ENCODE peak calls at places on chromosomes 11 and 22, in five cellular contexts. X is endodermal cell, W is pancreas, U is GM23338, A is ovary. K is an unnamed sample.
A peak's percentile ranks its signal among the peaks of the same experiment; 100 is the strongest.

GRCh38 chr11:133964946-133965632 is 8.3 kb upstream of the IGSF9B start:
- DNase-seq in X (no peak), W (no peak), U (no peak), A (no peak), K (peak; percentile 57)

GRCh38 chr22:24181996-24182560 is 791 bp downstream of the SUSD2 start:
- DNase-seq in X (no peak), W (no peak), U (no peak), A (no peak), K (no peak)

GRCh38 chr11:65430406-65431217 is 8.0 kb downstream of the NEAT1 start:
- DNase-seq in X (no peak), W (no peak), U (no peak), A (peak; percentile 14), K (no peak)

GRCh38 chr11:44785856-44786606 is 59.3 kb downstream of the TSPAN18 start:
- DNase-seq in X (peak; percentile 81), W (no peak), U (peak; percentile 58), A (no peak), K (no peak)

GRCh38 chr22:36644333-36644757 is 59.2 kb downstream of the CACNG2 start:
- DNase-seq in X (peak; percentile 90), W (peak; percentile 82), U (peak; percentile 93), A (no peak), K (no peak)

GRCh38 chr11:86570020-86570419 is 102.4 kb downstream of the ME3 start:
- DNase-seq in X (no peak), W (no peak), U (no peak), A (no peak), K (no peak)

GRCh38 chr11:76166314-76166713 is 40.0 kb downstream of the WNT11 start:
- DNase-seq in X (peak; percentile 70), W (no peak), U (peak; percentile 30), A (no peak), K (no peak)

GRCh38 chr11:2219318-2220017 is 47.9 kb upstream of the TH start:
- DNase-seq in X (no peak), W (no peak), U (no peak), A (peak; percentile 11), K (no peak)

GRCh38 chr22:36528336-36528735 is 630 bp downstream of the EIF3D start:
- DNase-seq in X (no peak), W (no peak), U (no peak), A (no peak), K (no peak)

GRCh38 chr11:17599460-17599925 is 52.4 kb downstream of the OTOG start:
- DNase-seq in X (no peak), W (peak; percentile 5), U (no peak), A (no peak), K (no peak)

GRCh38 chr11:11979487-11980117 is 28.8 kb downstream of the DKK3 start:
- DNase-seq in X (peak; percentile 64), W (no peak), U (no peak), A (no peak), K (no peak)

GRCh38 chr11:17230867-17231851 is 23.4 kb upstream of the PIK3C2A start:
- DNase-seq in X (no peak), W (no peak), U (no peak), A (no peak), K (no peak)

GRCh38 chr11:77109236-77110019 is 6.8 kb downstream of the OMP start:
- DNase-seq in X (no peak), W (no peak), U (no peak), A (no peak), K (no peak)

GRCh38 chr11:77202941-77203900 is 75.2 kb downstream of the MYO7A start:
- DNase-seq in X (no peak), W (no peak), U (no peak), A (peak; percentile 18), K (no peak)

GRCh38 chr11:13857828-13858227 is 104.7 kb upstream of the SPON1 start:
- DNase-seq in X (no peak), W (no peak), U (no peak), A (no peak), K (no peak)

GRCh38 chr11:9230291-9230690 is 34.9 kb downstream of the DENND5A start:
- DNase-seq in X (no peak), W (no peak), U (no peak), A (no peak), K (no peak)

GRCh38 chr11:126308271-126308671 is 4.4 kb downstream of the DCPS start:
- DNase-seq in X (no peak), W (no peak), U (no peak), A (peak; percentile 12), K (no peak)

GRCh38 chr11:126310229-126310991 is 6.5 kb downstream of the DCPS start:
- DNase-seq in X (peak; percentile 92), W (peak; percentile 72), U (peak; percentile 83), A (peak; percentile 87), K (peak; percentile 86)

GRCh38 chr11:126312903-126313460 is 9.1 kb downstream of the DCPS start:
- DNase-seq in X (no peak), W (no peak), U (no peak), A (peak; percentile 14), K (no peak)

GRCh38 chr11:126311464-126312291 is 7.8 kb downstream of the DCPS start:
- DNase-seq in X (no peak), W (no peak), U (no peak), A (peak; percentile 23), K (no peak)

GRCh38 chr11:126310992-126311310 is 7.1 kb downstream of the DCPS start:
- DNase-seq in X (no peak), W (no peak), U (no peak), A (peak; percentile 24), K (no peak)
- H3K27ac ChIP-seq in X (no peak overlapping the region), W (no peak overlapping the region), U (no peak overlapping the region), A (no peak overlapping the region), K (peak overlapping the region; percentile 76)

GRCh38 chr11:112961146-112961668 is at the start of gene NCAM1:
- DNase-seq in X (peak; percentile 98), W (peak; percentile 38), U (peak; percentile 98), A (peak; percentile 93), K (peak; percentile 79)
- H3K4me3 ChIP-seq in X (peak within 1 kb of the TSS; percentile 89), W (peak within 1 kb of the TSS; percentile 21), U (peak within 1 kb of the TSS; percentile 89), A (peak within 1 kb of the TSS; percentile 62), K (peak within 1 kb of the TSS; percentile 37)

DNA sequence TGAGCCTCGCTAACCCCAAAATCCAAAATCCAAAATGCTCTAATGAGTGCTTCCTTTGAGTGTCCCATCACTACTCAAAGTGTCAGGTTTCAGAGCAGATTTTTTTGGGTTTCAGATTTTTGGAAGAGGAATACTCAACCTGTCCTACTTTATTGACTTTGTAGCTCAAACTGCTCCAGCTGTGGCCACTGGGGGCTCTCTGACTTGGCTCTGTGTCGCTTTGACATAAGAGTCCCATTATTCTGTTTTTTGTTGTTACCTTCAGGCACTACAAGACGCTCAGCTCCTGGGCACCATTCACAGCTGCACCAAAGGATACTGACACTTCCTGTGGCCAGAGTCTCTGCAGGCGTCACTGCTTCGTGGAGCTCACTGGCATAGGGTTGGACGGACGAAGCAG is 41.1 kb downstream of the PHF21B start:
- DNase-seq in X (peak; percentile 66), W (no peak), U (peak; percentile 64), A (no peak), K (no peak)
- TF ChIP-seq CTCF in X (peak; percentile 66), W (no peak), U (peak; percentile 47), A (no peak), K (no peak)

GRCh38 chr11:125869526-125869925 is 17.9 kb upstream of the HYLS1 start:
- DNase-seq in X (no peak), W (no peak), U (no peak), A (no peak), K (no peak)
- H3K27ac ChIP-seq in X (no peak overlapping the region), W (no peak overlapping the region), U (no peak overlapping the region), A (no peak overlapping the region), K (no peak overlapping the region)

DNA sequence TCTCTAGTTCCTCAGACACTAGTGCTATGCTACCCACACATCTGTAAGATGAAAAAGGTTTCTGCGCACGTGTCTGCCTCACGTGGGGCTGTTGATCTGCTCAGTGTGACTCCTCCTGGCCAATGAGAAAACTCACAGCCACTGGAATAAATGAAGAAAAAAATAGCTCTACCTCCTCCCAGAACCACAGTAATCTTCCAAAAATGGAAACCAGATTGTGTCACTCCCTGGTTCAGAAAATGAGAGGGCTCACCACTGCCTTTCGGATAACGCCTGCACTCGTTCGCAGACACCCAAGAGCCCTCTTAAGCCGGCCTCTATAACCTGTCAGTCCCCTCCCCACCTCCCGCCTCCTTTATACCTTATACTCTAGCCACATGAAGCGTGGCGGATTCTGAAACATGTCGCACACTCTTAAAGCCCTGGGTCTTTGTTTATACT is 5.1 kb downstream of the APBB1 start:
- DNase-seq in X (no peak), W (no peak), U (no peak), A (no peak), K (no peak)
- H3K4me3 ChIP-seq in X (no peak overlapping the region), W (no peak overlapping the region), U (no peak overlapping the region), A (no peak overlapping the region), K (no peak overlapping the region)

GRCh38 chr11:101759771-101760450 is 154.9 kb upstream of the CEP126 start:
- DNase-seq in X (no peak), W (no peak), U (peak; percentile 8), A (no peak), K (no peak)
- TF ChIP-seq CTCF in X (peak; percentile 43), W (no peak), U (no peak), A (no peak), K (no peak)

GRCh38 chr11:32122200-32122599 is 31.3 kb downstream of the RCN1 start:
- DNase-seq in X (no peak), W (no peak), U (no peak), A (no peak), K (no peak)
- H3K27ac ChIP-seq in X (no peak overlapping the region), W (no peak overlapping the region), U (no peak overlapping the region), A (no peak overlapping the region), K (no peak overlapping the region)

GRCh38 chr11:46367244-46367915 is 14.1 kb upstream of the MDK start:
- DNase-seq in X (peak; percentile 93), W (peak; percentile 66), U (peak; percentile 86), A (peak; percentile 84), K (no peak)
- H3K4me3 ChIP-seq in X (no peak overlapping the region), W (no peak overlapping the region), U (no peak overlapping the region), A (no peak overlapping the region), K (no peak overlapping the region)

GRCh38 chr22:29815580-29815979 is 22.5 kb downstream of the ASCC2 start:
- DNase-seq in X (no peak), W (no peak), U (no peak), A (no peak), K (no peak)

GRCh38 chr22:29811377-29811776 is 26.7 kb downstream of the ASCC2 start:
- DNase-seq in X (no peak), W (no peak), U (no peak), A (no peak), K (peak; percentile 74)

GRCh38 chr22:29813126-29813525 is 24.9 kb downstream of the ASCC2 start:
- DNase-seq in X (no peak), W (no peak), U (no peak), A (no peak), K (no peak)

GRCh38 chr22:29814003-29814402 is 24.1 kb downstream of the ASCC2 start:
- DNase-seq in X (no peak), W (no peak), U (no peak), A (no peak), K (no peak)

GRCh38 chr22:29813563-29813962 is 24.5 kb downstream of the ASCC2 start:
- DNase-seq in X (peak; percentile 56), W (no peak), U (peak; percentile 39), A (no peak), K (no peak)
- TF ChIP-seq CTCF in X (peak; percentile 61), W (no peak), U (peak; percentile 42), A (no peak), K (no peak)

K was measured in left lung.